ENCODE peak calls at places on chromosomes 4 and X, in five cellular contexts. L is kidney, F is suprapubic skin, G is upper lobe of right lung, V is brain microvascular endothelial cell. O is an unnamed sample. For H3K36me3, the result is how much of the 10 kb centered on the place peaks cover.

GRCh38 chr4:21792736-21793135 is 155.8 kb downstream of the KCNIP4 start:
- DNase-seq in G (no peak), L (no peak), V (no peak), F (no peak), O (no peak)

GRCh38 chrX:129798888-129799287 is 19.1 kb downstream of the SASH3 start:
- DNase-seq in F (no peak), V (no peak), G (no peak), L (no peak), O (no peak)

GRCh38 chr4:57051100-57051499 is 59.1 kb downstream of the IGFBP7 start:
- DNase-seq in G (no peak), L (no peak), F (no peak), V (no peak), O (no peak)

GRCh38 chr4:132313852-132314251 is 835.2 kb upstream of the PCDH10 start:
- DNase-seq in V (no peak), L (no peak), F (no peak), G (no peak), O (no peak)

GRCh38 chr4:181952478-181952877 is 290.7 kb upstream of the TENM3 start:
- DNase-seq in F (no peak), G (no peak), V (peak), L (no peak), O (no peak)

GRCh38 chr4:41525129-41525528 is 12.8 kb upstream of the LIMCH1 start:
- DNase-seq in F (no peak), G (no peak), V (peak), L (no peak), O (no peak)

GRCh38 chr4:3112979-3113469 is 38.5 kb downstream of the HTT start:
- DNase-seq in V (no peak), F (no peak), L (no peak), G (no peak), O (no peak)

GRCh38 chr4:41880022-41880837 is 55.0 kb upstream of the TMEM33 start:
- DNase-seq in G (no peak), V (no peak), L (no peak), F (no peak), O (peak)

GRCh38 chrX:11100281-11101035 is 10.7 kb upstream of the HCCS start:
- DNase-seq in L (no peak), F (no peak), V (peak), G (no peak), O (no peak)

GRCh38 chr4:7828011-7828720 is 111.5 kb downstream of the AFAP1 start:
- DNase-seq in G (no peak), F (no peak), V (peak), L (no peak), O (no peak)

GRCh38 chr4:7830747-7831146 is 108.9 kb downstream of the AFAP1 start:
- DNase-seq in V (no peak), G (no peak), F (no peak), L (no peak), O (no peak)

GRCh38 chr4:7827566-7827965 is 112.1 kb downstream of the AFAP1 start:
- DNase-seq in V (no peak), F (no peak), L (no peak), G (no peak), O (no peak)

GRCh38 chr4:7829687-7830580 is 109.7 kb downstream of the AFAP1 start:
- DNase-seq in G (no peak), V (no peak), L (no peak), F (no peak), O (no peak)

DNA sequence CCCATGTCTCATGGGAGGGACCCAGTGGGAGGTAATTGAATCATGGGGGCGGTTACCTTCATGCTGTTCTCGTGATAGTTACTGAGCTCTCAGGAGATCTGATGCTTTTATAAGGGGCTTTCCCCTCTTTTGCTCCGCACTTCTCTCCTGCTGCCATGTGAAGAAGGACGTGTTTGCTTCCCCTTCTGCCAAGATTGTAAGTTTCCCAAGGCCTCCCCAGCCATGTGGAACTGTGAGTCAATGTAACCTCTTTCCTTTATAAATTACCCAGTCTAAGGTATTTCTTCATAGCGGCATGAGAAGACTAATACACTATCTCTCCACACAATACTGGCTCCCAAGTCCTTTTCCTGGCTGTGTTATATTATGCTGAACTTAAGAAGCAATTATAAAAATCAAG is 110.7 kb downstream of the AFAP1 start:
- DNase-seq in G (no peak), V (peak), F (no peak), L (no peak), O (no peak)
- H3K27ac ChIP-seq in G (peak), V (peak), F (peak), L (peak), O (peak)

GRCh38 chrX:68719904-68720614 is 72.6 kb downstream of the STARD8 start:
- DNase-seq in G (no peak), V (peak), L (no peak), F (no peak), O (peak)
- TF ChIP-seq CTCF in G (no peak), V (peak), L (no peak), F (no peak), O (no peak)

DNA sequence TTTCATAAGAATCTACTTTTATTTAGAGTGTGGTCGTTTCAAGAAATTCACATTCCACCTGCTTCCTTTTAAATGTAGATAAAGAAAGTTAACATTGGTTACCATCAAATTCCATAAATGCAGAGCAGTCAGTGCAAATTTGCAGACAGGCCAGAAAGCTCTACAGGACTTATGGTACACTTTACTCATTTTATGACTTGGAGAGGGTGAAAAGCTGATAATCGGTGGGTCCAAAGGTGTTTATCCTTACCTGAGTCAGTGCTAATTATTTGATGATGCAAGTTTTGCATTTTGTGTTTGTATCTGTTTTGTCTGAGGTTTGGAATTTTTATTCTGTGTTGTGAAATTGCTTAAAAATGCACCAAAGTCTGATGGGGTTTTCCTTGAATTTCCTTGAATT is 193.3 kb downstream of the PALLD start:
- DNase-seq in V (no peak), F (no peak), L (no peak), G (no peak), O (no peak)
- H3K36me3 ChIP-seq in V (under half), F (under half), L (under half), G (under half), O (under half)

DNA sequence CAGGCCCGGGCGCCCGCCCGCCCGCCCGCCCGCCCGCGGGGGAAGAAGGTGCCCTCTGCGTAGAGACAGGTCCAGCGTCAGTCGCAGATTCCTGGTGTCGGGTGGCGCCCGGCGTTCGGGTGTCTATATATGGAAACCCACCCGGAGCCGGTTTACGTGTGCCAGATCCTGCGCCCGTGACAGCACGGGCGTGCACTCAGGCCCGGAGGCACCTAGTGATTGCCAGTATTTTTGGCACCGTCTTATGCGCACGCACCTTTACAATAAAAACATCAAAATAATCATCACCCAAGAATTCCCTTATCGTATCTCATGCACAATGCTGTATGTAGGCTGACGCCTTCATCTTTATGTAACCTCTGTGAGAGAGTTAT is 517 bp downstream of the SLC25A4 start:
- DNase-seq in F (no peak), G (peak), V (no peak), L (peak), O (peak)
- H3K27ac ChIP-seq in F (peak), G (no peak), V (no peak), L (peak), O (peak)

GRCh38 chr4:98027827-98028226 is 115.4 kb downstream of the STPG2 start:
- DNase-seq in G (no peak), L (no peak), V (peak), F (no peak), O (no peak)
- TF ChIP-seq CTCF in G (no peak), L (no peak), V (peak), F (no peak), O (no peak)

GRCh38 chr4:173169178-173169427 is 492 bp downstream of the GALNT7 start:
- DNase-seq in V (no peak), F (no peak), G (no peak), L (no peak), O (no peak)

GRCh38 chr4:173171987-173172386 is 3.4 kb downstream of the GALNT7 start:
- DNase-seq in V (no peak), G (no peak), F (no peak), L (no peak), O (no peak)

GRCh38 chr4:173170210-173170778 is 1.7 kb downstream of the GALNT7 start:
- DNase-seq in V (no peak), G (no peak), L (no peak), F (no peak), O (no peak)

GRCh38 chr4:173169428-173170209 is 1.0 kb downstream of the GALNT7 start:
- DNase-seq in F (peak), G (peak), V (no peak), L (peak), O (peak)

DNA sequence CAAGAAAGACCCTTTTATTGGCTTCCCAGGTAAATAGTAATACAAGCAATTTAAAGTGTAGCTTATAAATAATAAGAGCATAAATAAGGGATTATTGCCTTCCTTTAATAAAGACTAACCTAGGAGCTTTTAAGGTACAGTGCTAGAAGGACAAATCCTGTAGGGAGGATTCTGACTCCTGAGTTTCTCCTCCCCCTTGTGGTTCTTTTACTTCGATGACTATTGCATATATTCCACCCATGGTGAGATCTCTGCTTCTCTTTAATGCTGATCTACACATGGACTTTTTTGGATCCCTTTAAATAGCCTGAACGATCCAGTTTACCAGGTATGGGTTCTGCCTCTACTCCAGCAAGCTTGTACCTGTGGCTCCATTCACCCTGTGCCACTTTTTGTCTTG is 2.5 kb downstream of the GALNT7 start:
- DNase-seq in G (no peak), F (no peak), L (no peak), V (no peak), O (no peak)
- H3K36me3 ChIP-seq in G (under half), F (under half), L (under half), V (under half), O (under half)

GRCh38 chrX:9848718-9849481 is 62.7 kb downstream of the SHROOM2 start:
- DNase-seq in F (no peak), L (no peak), V (no peak), G (no peak), O (no peak)

GRCh38 chrX:9845574-9845948 is 59.3 kb downstream of the SHROOM2 start:
- DNase-seq in V (no peak), G (no peak), L (no peak), F (no peak), O (no peak)

GRCh38 chrX:9844936-9845573 is 58.8 kb downstream of the SHROOM2 start:
- DNase-seq in F (no peak), L (no peak), G (no peak), V (no peak), O (no peak)

GRCh38 chrX:9846631-9847030 is 60.4 kb downstream of the SHROOM2 start:
- DNase-seq in V (no peak), F (no peak), L (no peak), G (no peak), O (no peak)

DNA sequence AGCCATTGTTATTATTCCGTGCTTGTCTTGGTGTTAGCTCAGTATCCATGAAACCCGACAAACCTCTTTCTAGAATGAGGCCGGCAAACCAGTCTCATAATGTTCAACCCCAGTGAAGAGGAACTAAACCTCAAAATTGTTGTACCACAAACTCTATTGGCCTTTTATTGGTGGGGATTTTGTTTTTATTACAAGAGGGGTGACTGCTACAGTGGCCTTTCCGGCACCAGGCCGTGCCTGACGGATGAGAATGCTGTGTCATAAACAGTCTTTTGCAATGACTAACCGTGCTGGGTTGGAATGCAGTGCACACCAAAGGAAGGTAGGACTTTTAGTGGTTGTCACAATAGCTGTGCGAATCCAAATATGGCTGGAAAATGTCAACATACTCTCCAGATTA is 60.8 kb downstream of the SHROOM2 start:
- DNase-seq in G (no peak), L (no peak), F (no peak), V (peak), O (no peak)
- H3K27ac ChIP-seq in G (peak), L (no peak), F (no peak), V (peak), O (no peak)

GRCh38 chrX:24561121-24561520 is 86.0 kb downstream of the PCYT1B start:
- DNase-seq in F (no peak), G (no peak), L (no peak), V (no peak), O (no peak)
- TF ChIP-seq CTCF in F (no peak), G (peak), L (no peak), V (no peak), O (no peak)

DNA sequence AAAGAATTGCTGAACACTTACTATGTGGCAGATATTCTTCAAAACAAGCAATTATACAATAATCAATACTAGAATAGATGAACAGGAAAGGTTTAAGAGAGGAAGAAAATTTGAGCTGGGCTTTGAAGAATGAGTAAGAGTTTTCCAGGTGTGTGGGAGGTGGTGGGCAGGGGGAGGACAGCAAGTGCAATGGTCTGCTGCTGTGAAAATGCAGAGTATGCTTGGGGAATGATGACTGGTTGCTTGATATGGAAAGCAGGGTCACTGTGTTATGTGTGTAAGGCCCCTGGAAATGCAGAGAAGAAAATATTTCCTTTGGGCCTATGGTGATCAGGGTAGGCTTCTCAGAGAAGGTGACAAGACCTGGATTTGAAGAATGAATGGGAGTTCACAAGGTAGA is 300.3 kb downstream of the CAMK2D start:
- DNase-seq in L (no peak), F (no peak), G (no peak), V (no peak), O (no peak)
- H3K36me3 ChIP-seq in L (under half), F (under half), G (under half), V (under half), O (under half)

O was measured in spleen.